ENCODE peak calls at places on chromosome 2, in ten cellular contexts. M is stimulated activated naive B cell treated with anti-CD40 and anti-IgM and Interleukin-4, amounts not matched to agents 10 μg/mL and 1 μg/mL and 100 μg/mL, for 72 hours; O is iris pigment epithelial cell; N is GM23248; K is NCI-H1105 treated with DMSO at 0.1 percent for 48 hours; S is cardiac fibroblast; V is NCI-H2081 treated with DMSO at 0.1 percent for 48 hours; C is HEK293T; G is germinal center; X is activated naive CD8-positive, alpha-beta T cell treated with anti-CD3 and anti-CD28 coated beads, Interleukin-2, amount 10 ng/mL, durations not matched to agents 7 days and 5 days. P is an unnamed sample.

GRCh38 chr2:8125741-8126691 is 555.8 kb upstream of the ID2 start:
- DNase-seq in X (no peak), M (no peak), K (no peak), N (peak), V (no peak), G (no peak), S (peak), C (no peak), O (peak), P (no peak)

GRCh38 chr2:138090330-138090729 is 126.1 kb downstream of the HNMT start:
- DNase-seq in S (peak), K (peak), M (no peak), O (peak), N (peak), G (no peak), V (no peak), X (no peak), C (peak), P (peak)

GRCh38 chr2:189163889-189164288 is 15.7 kb downstream of the COL5A2 start:
- DNase-seq in G (no peak), K (no peak), O (peak), N (peak), X (no peak), C (no peak), V (no peak), M (no peak), S (peak), P (no peak)

GRCh38 chr2:165067958-165068612 is 112.8 kb upstream of the SLC38A11 start:
- DNase-seq in O (peak), S (peak), N (peak), X (no peak), C (peak), M (no peak), K (peak), G (no peak), V (peak), P (peak)

GRCh38 chr2:114082731-114083433 is 193.0 kb downstream of the ACTR3 start:
- DNase-seq in G (no peak), X (no peak), K (no peak), C (no peak), V (no peak), S (no peak), O (no peak), N (no peak), M (no peak), P (no peak)

GRCh38 chr2:177669625-177670330 is 277.2 kb downstream of the AGPS start:
- DNase-seq in K (no peak), G (no peak), M (no peak), S (no peak), N (no peak), C (no peak), O (no peak), V (no peak), X (no peak), P (no peak)

GRCh38 chr2:28317390-28317789 is 75.3 kb upstream of the FOSL2 start:
- DNase-seq in X (no peak), N (no peak), V (no peak), O (no peak), K (no peak), S (no peak), M (no peak), G (no peak), C (no peak), P (no peak)

GRCh38 chr2:52536929-52537460 is 1230.6 kb upstream of the CHAC2 start:
- DNase-seq in O (peak), C (no peak), M (no peak), S (no peak), K (no peak), N (no peak), V (no peak), X (no peak), G (no peak), P (no peak)

GRCh38 chr2:121075006-121075545 is 209.9 kb downstream of the TFCP2L1 start:
- DNase-seq in N (peak), X (no peak), O (peak), C (peak), S (peak), G (peak), V (no peak), M (peak), K (peak), P (peak)

GRCh38 chr2:11073251-11073650 is 82.0 kb upstream of the SLC66A3 start:
- DNase-seq in C (peak), G (no peak), S (peak), M (no peak), X (no peak), V (no peak), O (peak), N (peak), K (no peak), P (peak)

GRCh38 chr2:239831272-239831731 is 193.8 kb downstream of the NDUFA10 start:
- DNase-seq in V (no peak), K (no peak), O (no peak), G (no peak), N (no peak), C (no peak), M (no peak), S (peak), X (no peak), P (no peak)

P was measured in Jurkat, Clone E6-1.